ENCODE peak calls at places on chromosomes 13 and 19, in four cellular contexts. K is HepG2, U is HCT116, A is endothelial cell of umbilical vein. C is an unnamed sample.

GRCh38 chr19:2719910-2720776 is 1.0 kb downstream of the DIRAS1 start:
- DNase-seq in K (no peak), U (no peak), A (no peak), C (no peak)

GRCh38 chr13:29674532-29674931 is 79.0 kb upstream of the SLC7A1 start:
- DNase-seq in A (no peak), K (no peak), U (no peak), C (no peak)

GRCh38 chr13:75485286-75486062 is 3.5 kb upstream of the TBC1D4 start:
- DNase-seq in K (peak; percentile 81), U (peak; percentile 51), A (no peak), C (no peak)

GRCh38 chr13:29859971-29860370 is 9.6 kb upstream of the UBL3 start:
- DNase-seq in K (no peak), U (no peak), A (no peak), C (peak; percentile 70)

GRCh38 chr13:83620535-83621220 is 261.6 kb downstream of the SLITRK1 start:
- DNase-seq in A (no peak), U (peak; percentile 13), K (no peak), C (no peak)

GRCh38 chr19:18841400-18841799 is 9.6 kb downstream of the UPF1 start:
- DNase-seq in A (no peak), U (no peak), K (no peak), C (no peak)

GRCh38 chr19:45152504-45153338 is 8.1 kb downstream of the NKPD1 start:
- DNase-seq in U (no peak), K (no peak), A (peak; percentile 48), C (no peak)

GRCh38 chr13:33186851-33187250 is 98.7 kb downstream of the STARD13 start:
- DNase-seq in K (no peak), A (peak; percentile 89), U (no peak), C (peak; percentile 35)

GRCh38 chr13:41458939-41459753 is 1.8 kb downstream of the RGCC start:
- DNase-seq in K (peak; percentile 30), U (peak; percentile 28), A (peak; percentile 63), C (peak; percentile 83)

GRCh38 chr13:20360041-20360491 is 127.9 kb upstream of the GJB6 start:
- DNase-seq in K (no peak), U (no peak), A (no peak), C (no peak)

GRCh38 chr19:5086725-5087439 is 118.0 kb downstream of the KDM4B start:
- DNase-seq in A (no peak), U (no peak), K (no peak), C (no peak)

GRCh38 chr13:111049791-111050538 is 65.1 kb upstream of the ARHGEF7 start:
- DNase-seq in K (no peak), U (no peak), A (peak; percentile 24), C (peak; percentile 28)

GRCh38 chr19:35596366-35596999 is 10.5 kb downstream of the PMIS2 start:
- DNase-seq in U (no peak), A (no peak), K (peak; percentile 44), C (peak; percentile 36)

GRCh38 chr19:40575326-40575725 is 1.3 kb upstream of the SHKBP1 start:
- DNase-seq in A (no peak), K (no peak), U (no peak), C (no peak)

GRCh38 chr13:110957181-110957884 is 42.5 kb upstream of the ANKRD10 start:
- DNase-seq in U (peak; percentile 69), A (no peak), K (peak; percentile 7), C (no peak)

GRCh38 chr19:12801466-12802266 is at the start of the genes PRDX2 and THSD8:
- DNase-seq in U (no peak), A (peak; percentile 75), K (peak; percentile 53), C (peak; percentile 86)

GRCh38 chr19:35870798-35871197 is 2.4 kb downstream of the APLP1 start:
- DNase-seq in U (no peak), K (no peak), A (no peak), C (no peak)

GRCh38 chr19:43354305-43354627 is 780 bp downstream of the CD177 start:
- DNase-seq in K (no peak), A (no peak), U (no peak), C (no peak)

DNA sequence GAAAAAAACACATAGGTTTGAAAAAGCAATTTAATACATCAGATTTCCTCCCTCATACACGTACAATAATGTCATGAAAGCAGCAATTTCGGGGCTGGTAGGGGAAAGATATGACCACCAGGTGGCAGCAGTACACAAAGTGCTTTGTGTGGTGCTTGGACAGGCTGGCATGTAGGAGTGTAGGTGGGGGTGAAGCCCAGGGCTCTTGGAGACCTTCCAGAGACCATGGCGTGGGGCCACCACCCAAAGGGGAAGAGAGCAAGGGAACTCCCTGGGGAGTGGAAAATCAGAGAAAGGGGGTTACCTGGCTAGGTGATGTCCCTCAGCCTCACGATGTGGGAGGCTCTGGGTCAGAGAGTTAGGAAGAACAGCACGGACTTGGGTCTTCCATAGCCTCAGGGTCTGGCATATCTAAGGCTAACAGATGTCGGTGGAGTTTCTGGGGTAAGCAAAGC is 11.8 kb upstream of the CCNA1 start:
- DNase-seq in K (peak; percentile 61), A (peak; percentile 84), U (peak; percentile 24), C (peak; percentile 92)
- TF ChIP-seq MAX in K (no peak), A (no peak), U (no peak), C (peak; percentile 58)

DNA sequence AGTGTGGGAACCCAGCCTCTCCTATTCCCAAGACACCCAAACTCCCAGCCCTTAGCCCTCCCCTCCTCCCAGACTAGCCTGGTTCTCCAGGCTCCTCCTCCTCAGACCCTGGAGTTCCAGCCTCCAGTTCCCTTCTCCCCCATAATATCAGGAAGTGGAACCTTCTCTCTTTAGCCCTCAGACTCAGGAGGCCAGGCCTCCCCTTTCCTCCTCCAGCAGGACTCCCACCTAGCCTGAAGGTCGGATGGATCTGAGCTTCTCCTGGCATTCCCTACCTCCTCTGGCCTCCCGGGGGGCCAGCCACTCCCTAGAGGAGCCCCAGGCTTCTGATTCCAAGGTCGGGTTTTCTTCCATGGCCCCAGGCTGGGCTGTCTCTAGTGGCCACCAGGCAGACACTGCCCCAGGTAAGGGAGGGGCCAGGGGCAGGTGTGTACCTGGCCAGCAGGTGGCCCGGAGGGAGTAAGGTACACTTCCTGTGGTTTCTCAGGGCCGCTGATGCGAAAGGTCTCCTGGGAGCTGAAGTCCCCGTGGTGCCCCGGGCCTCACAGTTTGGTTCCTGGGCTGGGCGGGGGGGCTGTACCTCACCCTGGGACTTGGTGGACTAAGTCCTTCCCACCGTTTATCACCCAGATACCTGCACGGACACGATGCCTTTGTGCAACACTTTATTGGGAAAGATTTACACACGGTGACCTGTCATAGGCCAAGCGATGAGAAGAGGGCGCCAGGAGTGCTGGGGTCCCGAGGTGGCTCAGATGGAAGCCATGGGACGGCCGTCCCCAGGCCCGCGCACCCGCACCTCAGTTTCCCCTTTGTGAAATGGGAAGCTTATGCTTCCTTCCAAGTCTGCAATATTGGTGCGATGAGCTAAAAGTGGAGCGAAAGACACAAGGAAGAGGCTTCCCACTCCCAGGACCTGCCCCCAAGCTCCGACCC is at the start of gene TMC4:
- DNase-seq in A (no peak), U (peak; percentile 63), K (no peak), C (no peak)
- TF ChIP-seq POLR2A in A (no peak), U (no peak), K (peak; percentile 36), C (no peak)

DNA sequence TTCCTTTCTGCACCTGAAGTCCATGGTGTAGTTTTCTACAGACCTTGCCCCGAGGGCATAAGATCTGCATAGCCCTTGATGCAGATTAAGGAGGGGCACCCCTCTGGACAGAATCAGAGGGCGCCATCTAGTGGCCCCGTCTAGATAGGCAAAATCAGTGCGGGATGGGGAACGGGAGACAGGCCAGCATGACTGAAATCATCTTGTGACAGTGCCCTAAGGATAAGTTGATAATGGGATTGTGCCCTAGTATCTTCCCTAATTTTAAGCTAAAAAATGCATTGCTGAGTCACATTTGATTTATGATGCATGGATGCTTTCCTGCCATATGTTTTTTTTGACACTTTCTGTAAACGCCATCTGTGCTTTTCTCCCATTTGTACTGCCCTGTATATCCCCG is 19.1 kb upstream of the GPI start:
- DNase-seq in A (peak; percentile 77), U (peak; percentile 61), K (peak; percentile 63), C (peak; percentile 64)
- TF ChIP-seq MAX in A (no peak), U (no peak), K (no peak), C (no peak)

DNA sequence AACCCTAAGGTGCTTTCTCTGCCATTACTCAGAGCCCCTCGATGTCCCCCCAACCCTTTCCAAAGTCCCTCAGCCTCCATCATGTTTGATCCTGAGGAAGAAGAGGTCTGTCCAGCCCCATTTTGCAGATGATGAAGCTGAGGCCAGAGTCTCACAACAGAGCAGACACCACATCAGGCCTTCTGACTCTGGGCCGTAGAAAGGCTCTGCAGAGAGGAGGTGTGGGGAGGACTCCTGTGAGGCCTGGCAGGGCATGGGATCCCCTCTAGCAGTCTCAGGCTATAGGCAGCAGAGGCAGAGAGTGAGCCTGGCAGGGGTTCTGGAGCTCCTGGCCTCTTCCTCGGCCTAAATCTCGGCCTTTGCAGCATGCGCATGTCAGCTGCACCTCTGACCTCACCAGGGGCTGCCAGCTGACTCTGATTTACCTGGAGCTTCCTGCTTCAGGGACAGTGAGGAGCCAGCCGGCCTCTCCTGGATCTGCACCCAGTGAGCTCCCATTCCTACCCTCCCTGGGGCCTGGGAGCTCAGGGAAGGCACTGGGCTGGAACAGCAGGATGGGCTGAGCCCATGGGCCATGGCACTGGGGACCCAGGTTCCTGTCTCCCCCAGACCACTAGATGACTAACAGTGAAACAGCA is 41.7 kb upstream of the VSTM2B start:
- DNase-seq in U (no peak), A (no peak), K (no peak), C (no peak)
- TF ChIP-seq POLR2A in U (no peak), A (no peak), K (no peak), C (no peak)

GRCh38 chr13:46355906-46356305 is 31.1 kb downstream of the RUBCNL start:
- DNase-seq in U (no peak), K (no peak), A (no peak), C (no peak)
- TF ChIP-seq MAX in U (no peak), K (no peak), A (no peak), C (peak; percentile 7)